ENCODE peak calls at places on chromosomes 5 and 9, in ten cellular contexts. One of them, this sample, is unnamed.

GRCh38 chr5:64792474-64792873 is 23.7 kb downstream of the CWC27 start:
- DNase-seq in body of pancreas: no peak
- DNase-seq in astrocyte of the spinal cord: no peak
- DNase-seq in GM06990: no peak
- DNase-seq in fibroblast of mammary gland: no peak
- DNase-seq in HL-60: no peak
- DNase-seq in endodermal cell: no peak
- DNase-seq in cardiac fibroblast: no peak
- DNase-seq in lower leg skin: no peak
- DNase-seq in fibroblast of the aortic adventitia: no peak
- DNase-seq in this sample: no peak

GRCh38 chr9:113737414-113738271 is 138.5 kb upstream of the ZNF618 start:
- DNase-seq in astrocyte of the spinal cord: peak; percentile 67
- DNase-seq in GM06990: no peak
- DNase-seq in body of pancreas: peak; percentile 64
- DNase-seq in fibroblast of the aortic adventitia: peak; percentile 82
- DNase-seq in fibroblast of mammary gland: peak; percentile 67
- DNase-seq in endodermal cell: peak; percentile 90
- DNase-seq in lower leg skin: peak; percentile 44
- DNase-seq in cardiac fibroblast: peak; percentile 80
- DNase-seq in HL-60: peak; percentile 48
- DNase-seq in this sample: peak; percentile 4

GRCh38 chr5:57785946-57786345 is 303.3 kb upstream of the ACTBL2 start:
- DNase-seq in GM06990: no peak
- DNase-seq in astrocyte of the spinal cord: no peak
- DNase-seq in fibroblast of the aortic adventitia: no peak
- DNase-seq in lower leg skin: no peak
- DNase-seq in HL-60: no peak
- DNase-seq in body of pancreas: no peak
- DNase-seq in cardiac fibroblast: no peak
- DNase-seq in fibroblast of mammary gland: no peak
- DNase-seq in endodermal cell: no peak
- DNase-seq in this sample: no peak

GRCh38 chr9:113906411-113907110 is 30.5 kb downstream of the ZNF618 start:
- DNase-seq in body of pancreas: no peak
- DNase-seq in fibroblast of the aortic adventitia: peak; percentile 44
- DNase-seq in lower leg skin: no peak
- DNase-seq in GM06990: no peak
- DNase-seq in cardiac fibroblast: peak; percentile 24
- DNase-seq in fibroblast of mammary gland: peak; percentile 68
- DNase-seq in HL-60: no peak
- DNase-seq in endodermal cell: no peak
- DNase-seq in astrocyte of the spinal cord: peak; percentile 61
- DNase-seq in this sample: no peak

GRCh38 chr5:107817436-107817835 is 146.7 kb upstream of the EFNA5 start:
- DNase-seq in GM06990: no peak
- DNase-seq in endodermal cell: no peak
- DNase-seq in astrocyte of the spinal cord: no peak
- DNase-seq in HL-60: no peak
- DNase-seq in body of pancreas: no peak
- DNase-seq in fibroblast of mammary gland: no peak
- DNase-seq in fibroblast of the aortic adventitia: no peak
- DNase-seq in cardiac fibroblast: no peak
- DNase-seq in lower leg skin: no peak
- DNase-seq in this sample: no peak

GRCh38 chr5:123844873-123845272 is 332.9 kb downstream of the CSNK1G3 start:
- DNase-seq in lower leg skin: no peak
- DNase-seq in cardiac fibroblast: peak; percentile 16
- DNase-seq in GM06990: peak; percentile 19
- DNase-seq in endodermal cell: no peak
- DNase-seq in fibroblast of mammary gland: no peak
- DNase-seq in HL-60: no peak
- DNase-seq in fibroblast of the aortic adventitia: no peak
- DNase-seq in astrocyte of the spinal cord: peak; percentile 21
- DNase-seq in body of pancreas: no peak
- DNase-seq in this sample: no peak

GRCh38 chr9:95082401-95083084 is 235.0 kb downstream of the FANCC start:
- DNase-seq in HL-60: no peak
- DNase-seq in astrocyte of the spinal cord: no peak
- DNase-seq in body of pancreas: peak; percentile 29
- DNase-seq in GM06990: no peak
- DNase-seq in endodermal cell: no peak
- DNase-seq in fibroblast of the aortic adventitia: no peak
- DNase-seq in fibroblast of mammary gland: no peak
- DNase-seq in cardiac fibroblast: no peak
- DNase-seq in lower leg skin: no peak
- DNase-seq in this sample: no peak

GRCh38 chr5:164475339-164475977 is 970.0 kb downstream of the MAT2B start:
- DNase-seq in cardiac fibroblast: peak; percentile 73
- DNase-seq in body of pancreas: no peak
- DNase-seq in fibroblast of the aortic adventitia: peak; percentile 78
- DNase-seq in fibroblast of mammary gland: peak; percentile 43
- DNase-seq in lower leg skin: no peak
- DNase-seq in HL-60: no peak
- DNase-seq in GM06990: no peak
- DNase-seq in astrocyte of the spinal cord: peak; percentile 27
- DNase-seq in endodermal cell: no peak
- DNase-seq in this sample: no peak

GRCh38 chr5:173721259-173722232 is 105.1 kb upstream of the BOD1 start:
- DNase-seq in lower leg skin: no peak
- DNase-seq in endodermal cell: no peak
- DNase-seq in fibroblast of the aortic adventitia: no peak
- DNase-seq in HL-60: no peak
- DNase-seq in GM06990: no peak
- DNase-seq in fibroblast of mammary gland: no peak
- DNase-seq in body of pancreas: peak; percentile 40
- DNase-seq in cardiac fibroblast: no peak
- DNase-seq in astrocyte of the spinal cord: no peak
- DNase-seq in this sample: no peak

GRCh38 chr9:94919376-94920098 is 193.0 kb downstream of the AOPEP start:
- DNase-seq in fibroblast of the aortic adventitia: no peak
- DNase-seq in astrocyte of the spinal cord: peak; percentile 59
- DNase-seq in lower leg skin: no peak
- DNase-seq in fibroblast of mammary gland: peak; percentile 82
- DNase-seq in HL-60: no peak
- DNase-seq in body of pancreas: no peak
- DNase-seq in cardiac fibroblast: peak; percentile 40
- DNase-seq in endodermal cell: peak; percentile 53
- DNase-seq in GM06990: no peak
- DNase-seq in this sample: no peak

GRCh38 chr5:65299841-65300240 is 181.9 kb downstream of the ADAMTS6 start:
- DNase-seq in fibroblast of the aortic adventitia: peak; percentile 14
- DNase-seq in astrocyte of the spinal cord: peak; percentile 77
- DNase-seq in cardiac fibroblast: peak; percentile 79
- DNase-seq in fibroblast of mammary gland: peak; percentile 57
- DNase-seq in endodermal cell: no peak
- DNase-seq in body of pancreas: no peak
- DNase-seq in lower leg skin: no peak
- DNase-seq in GM06990: no peak
- DNase-seq in HL-60: no peak
- DNase-seq in this sample: no peak

GRCh38 chr9:99274016-99274415 is 51.9 kb downstream of the SEC61B start:
- DNase-seq in cardiac fibroblast: no peak
- DNase-seq in HL-60: no peak
- DNase-seq in astrocyte of the spinal cord: no peak
- DNase-seq in GM06990: no peak
- DNase-seq in fibroblast of the aortic adventitia: no peak
- DNase-seq in lower leg skin: no peak
- DNase-seq in fibroblast of mammary gland: no peak
- DNase-seq in body of pancreas: no peak
- DNase-seq in endodermal cell: peak; percentile 7
- DNase-seq in this sample: no peak

GRCh38 chr5:61931236-61931635 is 374.8 kb upstream of the KIF2A start:
- DNase-seq in GM06990: no peak
- DNase-seq in fibroblast of the aortic adventitia: no peak
- DNase-seq in astrocyte of the spinal cord: no peak
- DNase-seq in body of pancreas: no peak
- DNase-seq in HL-60: no peak
- DNase-seq in cardiac fibroblast: no peak
- DNase-seq in fibroblast of mammary gland: no peak
- DNase-seq in endodermal cell: no peak
- DNase-seq in lower leg skin: no peak
- DNase-seq in this sample: no peak

GRCh38 chr5:34570721-34571379 is 85.3 kb upstream of the RAI14 start:
- DNase-seq in endodermal cell: no peak
- DNase-seq in body of pancreas: no peak
- DNase-seq in lower leg skin: no peak
- DNase-seq in GM06990: no peak
- DNase-seq in astrocyte of the spinal cord: peak; percentile 75
- DNase-seq in fibroblast of mammary gland: peak; percentile 90
- DNase-seq in cardiac fibroblast: peak; percentile 90
- DNase-seq in fibroblast of the aortic adventitia: peak; percentile 92
- DNase-seq in HL-60: no peak
- DNase-seq in this sample: no peak

GRCh38 chr5:14908195-14908594 is 36.6 kb upstream of the ANKH start:
- DNase-seq in astrocyte of the spinal cord: no peak
- DNase-seq in lower leg skin: no peak
- DNase-seq in HL-60: no peak
- DNase-seq in cardiac fibroblast: peak; percentile 86
- DNase-seq in body of pancreas: no peak
- DNase-seq in GM06990: no peak
- DNase-seq in fibroblast of the aortic adventitia: peak; percentile 93
- DNase-seq in fibroblast of mammary gland: peak; percentile 82
- DNase-seq in endodermal cell: no peak
- DNase-seq in this sample: no peak

GRCh38 chr9:115939065-115939765 is 214.4 kb upstream of the PAPPA start:
- DNase-seq in fibroblast of the aortic adventitia: peak; percentile 92
- DNase-seq in lower leg skin: no peak
- DNase-seq in endodermal cell: no peak
- DNase-seq in body of pancreas: no peak
- DNase-seq in fibroblast of mammary gland: peak; percentile 86
- DNase-seq in cardiac fibroblast: peak; percentile 90
- DNase-seq in astrocyte of the spinal cord: peak; percentile 59
- DNase-seq in GM06990: no peak
- DNase-seq in HL-60: no peak
- DNase-seq in this sample: no peak

GRCh38 chr9:38338359-38339014 is 54.0 kb upstream of the ALDH1B1 start:
- DNase-seq in cardiac fibroblast: no peak
- DNase-seq in GM06990: no peak
- DNase-seq in fibroblast of mammary gland: no peak
- DNase-seq in body of pancreas: no peak
- DNase-seq in lower leg skin: no peak
- DNase-seq in endodermal cell: peak; percentile 29
- DNase-seq in astrocyte of the spinal cord: no peak
- DNase-seq in HL-60: no peak
- DNase-seq in fibroblast of the aortic adventitia: no peak
- DNase-seq in this sample: no peak

GRCh38 chr9:133103183-133103986 is 17.7 kb downstream of the RALGDS start:
- DNase-seq in lower leg skin: no peak
- DNase-seq in body of pancreas: peak; percentile 72
- DNase-seq in GM06990: no peak
- DNase-seq in HL-60: peak; percentile 31
- DNase-seq in astrocyte of the spinal cord: peak; percentile 19
- DNase-seq in endodermal cell: peak; percentile 86
- DNase-seq in fibroblast of the aortic adventitia: no peak
- DNase-seq in fibroblast of mammary gland: peak; percentile 35
- DNase-seq in cardiac fibroblast: peak; percentile 44
- DNase-seq in this sample: no peak

GRCh38 chr5:116573617-116574431 is 799 bp downstream of the SEMA6A start:
- DNase-seq in GM06990: peak; percentile 37
- DNase-seq in body of pancreas: peak; percentile 38
- DNase-seq in fibroblast of the aortic adventitia: no peak
- DNase-seq in lower leg skin: no peak
- DNase-seq in endodermal cell: peak; percentile 65
- DNase-seq in HL-60: no peak
- DNase-seq in fibroblast of mammary gland: no peak
- DNase-seq in astrocyte of the spinal cord: peak; percentile 35
- DNase-seq in cardiac fibroblast: peak; percentile 32
- DNase-seq in this sample: no peak
- H3K4me3 ChIP-seq in GM06990: peak overlapping the region; percentile 59
- H3K4me3 ChIP-seq in body of pancreas: peak overlapping the region; percentile 44
- H3K4me3 ChIP-seq in fibroblast of the aortic adventitia: peak overlapping the region; percentile 70
- H3K4me3 ChIP-seq in lower leg skin: peak overlapping the region; percentile 51
- H3K4me3 ChIP-seq in endodermal cell: peak overlapping the region; percentile 94
- H3K4me3 ChIP-seq in HL-60: no peak overlapping the region
- H3K4me3 ChIP-seq in fibroblast of mammary gland: peak overlapping the region; percentile 57
- H3K4me3 ChIP-seq in astrocyte of the spinal cord: peak overlapping the region; percentile 57
- H3K4me3 ChIP-seq in cardiac fibroblast: peak overlapping the region; percentile 60
- H3K4me3 ChIP-seq in this sample: peak overlapping the region; percentile 68

DNA sequence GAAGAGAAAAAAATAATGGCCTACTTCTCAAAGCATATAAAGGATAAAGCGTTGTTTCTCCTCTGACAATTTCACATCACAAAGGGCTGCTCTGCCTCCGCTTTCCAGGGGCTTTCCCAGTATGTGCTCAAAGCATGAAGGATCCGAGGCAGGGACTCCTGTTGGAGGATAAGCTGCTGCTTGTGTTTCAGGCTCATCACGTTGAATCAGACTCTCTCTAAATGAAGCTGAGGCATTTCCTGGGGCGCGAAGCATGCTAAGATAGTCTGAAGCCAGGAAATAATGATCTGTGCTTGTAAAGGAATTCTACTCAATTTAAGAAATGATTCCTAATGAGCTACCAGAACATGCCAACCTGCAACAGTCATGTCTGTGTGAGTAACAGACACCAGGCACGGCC is 97.5 kb downstream of the MARCHF11 start:
- DNase-seq in lower leg skin: no peak
- DNase-seq in fibroblast of mammary gland: no peak
- DNase-seq in HL-60: no peak
- DNase-seq in fibroblast of the aortic adventitia: no peak
- DNase-seq in GM06990: no peak
- DNase-seq in body of pancreas: no peak
- DNase-seq in astrocyte of the spinal cord: no peak
- DNase-seq in endodermal cell: no peak
- DNase-seq in cardiac fibroblast: no peak
- DNase-seq in this sample: no peak
- TF ChIP-seq CTCF in lower leg skin: no peak
- TF ChIP-seq CTCF in fibroblast of mammary gland: no peak
- TF ChIP-seq CTCF in HL-60: no peak
- TF ChIP-seq CTCF in fibroblast of the aortic adventitia: no peak
- TF ChIP-seq CTCF in GM06990: no peak
- TF ChIP-seq CTCF in body of pancreas: no peak
- TF ChIP-seq CTCF in astrocyte of the spinal cord: no peak
- TF ChIP-seq CTCF in endodermal cell: no peak
- TF ChIP-seq CTCF in cardiac fibroblast: no peak
- TF ChIP-seq CTCF in this sample: no peak

GRCh38 chr9:90641868-90642558 is 611 bp downstream of the DIRAS2 start:
- DNase-seq in body of pancreas: no peak
- DNase-seq in cardiac fibroblast: no peak
- DNase-seq in endodermal cell: peak; percentile 60
- DNase-seq in HL-60: no peak
- DNase-seq in fibroblast of mammary gland: no peak
- DNase-seq in astrocyte of the spinal cord: peak; percentile 5
- DNase-seq in fibroblast of the aortic adventitia: peak; percentile 0
- DNase-seq in lower leg skin: no peak
- DNase-seq in GM06990: no peak
- DNase-seq in this sample: no peak
- H3K4me3 ChIP-seq in body of pancreas: peak overlapping the region; percentile 10
- H3K4me3 ChIP-seq in cardiac fibroblast: peak overlapping the region; percentile 31
- H3K4me3 ChIP-seq in endodermal cell: peak overlapping the region; percentile 82
- H3K4me3 ChIP-seq in HL-60: no peak overlapping the region
- H3K4me3 ChIP-seq in fibroblast of mammary gland: no peak overlapping the region
- H3K4me3 ChIP-seq in astrocyte of the spinal cord: peak overlapping the region; percentile 27
- H3K4me3 ChIP-seq in fibroblast of the aortic adventitia: no peak overlapping the region
- H3K4me3 ChIP-seq in lower leg skin: no peak overlapping the region
- H3K4me3 ChIP-seq in GM06990: no peak overlapping the region
- H3K4me3 ChIP-seq in this sample: no peak overlapping the region

DNA sequence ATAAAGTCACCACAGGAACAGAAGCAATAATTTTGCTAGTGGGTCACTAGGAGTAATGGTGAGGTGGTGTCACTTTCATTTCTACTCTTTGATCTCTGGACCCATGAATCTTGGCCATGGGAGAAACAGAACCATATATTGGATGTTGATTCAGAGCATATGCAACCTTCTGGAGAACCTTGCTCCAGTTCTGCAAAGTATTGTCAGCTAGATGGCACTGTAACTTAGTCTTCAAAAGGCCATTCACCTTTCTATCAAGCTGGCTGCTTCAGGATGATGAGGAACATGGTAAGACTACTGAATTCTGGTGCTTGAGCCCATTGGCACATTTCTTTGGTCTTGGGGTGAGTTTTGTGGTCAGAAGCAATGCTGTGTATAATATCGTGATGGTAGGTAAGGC is 129.1 kb upstream of the FBN2 start:
- DNase-seq in cardiac fibroblast: no peak
- DNase-seq in fibroblast of the aortic adventitia: no peak
- DNase-seq in HL-60: no peak
- DNase-seq in GM06990: no peak
- DNase-seq in lower leg skin: no peak
- DNase-seq in astrocyte of the spinal cord: no peak
- DNase-seq in endodermal cell: no peak
- DNase-seq in fibroblast of mammary gland: no peak
- DNase-seq in body of pancreas: no peak
- DNase-seq in this sample: no peak
- TF ChIP-seq CTCF in cardiac fibroblast: no peak
- TF ChIP-seq CTCF in fibroblast of the aortic adventitia: no peak
- TF ChIP-seq CTCF in HL-60: no peak
- TF ChIP-seq CTCF in GM06990: peak; percentile 28
- TF ChIP-seq CTCF in lower leg skin: no peak
- TF ChIP-seq CTCF in astrocyte of the spinal cord: peak; percentile 17
- TF ChIP-seq CTCF in endodermal cell: peak; percentile 71
- TF ChIP-seq CTCF in fibroblast of mammary gland: no peak
- TF ChIP-seq CTCF in body of pancreas: peak; percentile 31
- TF ChIP-seq CTCF in this sample: no peak

This sample was measured in GM12864.